ENCODE peak calls at places on chromosomes 4 and X, in nine cellular contexts. S is MM.1S, G is keratinocyte, P is fibroblast of lung, B is astrocyte, W is neural progenitor cell, Q is HepG2, Z is Karpas-422, J is IMR-90. C is an unnamed sample.
A peak's percentile ranks its signal among the peaks of the same experiment; 100 is the strongest.

GRCh38 chr4:147853706-147854105 is 121.8 kb downstream of the ARHGAP10 start:
- DNase-seq in S (no peak), G (no peak), P (peak; percentile 67), B (no peak), W (no peak), Q (no peak), Z (no peak), J (peak; percentile 79), C (peak; percentile 92)

GRCh38 chrX:41922694-41923171 is 621 bp downstream of the CASK start:
- DNase-seq in S (peak; percentile 17), G (no peak), P (peak; percentile 10), B (peak; percentile 2), W (peak; percentile 61), Q (no peak), Z (no peak), J (no peak), C (peak; percentile 48)

GRCh38 chr4:23728971-23729370 is 160.9 kb downstream of the PPARGC1A start:
- DNase-seq in S (no peak), G (no peak), P (no peak), B (peak; percentile 22), W (no peak), Q (no peak), Z (no peak), J (no peak), C (no peak)

GRCh38 chr4:89871211-89871610 is 23.4 kb upstream of the MMRN1 start:
- DNase-seq in S (no peak), G (no peak), P (no peak), B (no peak), W (peak; percentile 32), Q (no peak), Z (no peak), J (no peak), C (no peak)

GRCh38 chr4:184097815-184098214 is 119.9 kb downstream of the ENPP6 start:
- DNase-seq in S (no peak), G (no peak), P (no peak), B (no peak), W (no peak), Q (no peak), Z (no peak), J (no peak), C (no peak)

GRCh38 chr4:76090241-76090691 is 15.8 kb downstream of the ART3 start:
- DNase-seq in S (no peak), G (peak; percentile 67), P (peak; percentile 90), B (peak; percentile 96), W (no peak), Q (peak; percentile 13), Z (no peak), J (peak; percentile 94), C (peak; percentile 88)

GRCh38 chrX:84186603-84187358 is 1.2 kb downstream of the RPS6KA6 start:
- DNase-seq in S (peak; percentile 48), G (no peak), P (peak; percentile 24), B (no peak), W (no peak), Q (no peak), Z (peak; percentile 76), J (peak; percentile 5), C (peak; percentile 21)

GRCh38 chr4:186144180-186144579 is 39.7 kb downstream of the FAM149A start:
- DNase-seq in S (peak; percentile 61), G (no peak), P (peak; percentile 48), B (peak; percentile 52), W (peak; percentile 55), Q (no peak), Z (no peak), J (peak; percentile 21), C (peak; percentile 69)

GRCh38 chr4:143025111-143025704 is 159.5 kb upstream of the USP38 start:
- DNase-seq in S (peak; percentile 49), G (no peak), P (peak; percentile 81), B (peak; percentile 53), W (peak; percentile 54), Q (peak; percentile 9), Z (peak; percentile 64), J (peak; percentile 33), C (peak; percentile 69)

GRCh38 chrX:119573222-119573621 is 1.1 kb upstream of the UBE2A start:
- DNase-seq in S (no peak), G (no peak), P (no peak), B (no peak), W (no peak), Q (no peak), Z (no peak), J (no peak), C (no peak)

GRCh38 chrX:1417921-1418875 is 26.3 kb upstream of the SLC25A6 start:
- DNase-seq in S (no peak), G (no peak), P (no peak), B (no peak), W (no peak), Q (no peak), Z (no peak), J (no peak), C (no peak)

GRCh38 chr4:57064811-57065711 is 45.1 kb downstream of the IGFBP7 start:
- DNase-seq in S (no peak), G (no peak), P (peak; percentile 83), B (peak; percentile 99), W (no peak), Q (no peak), Z (no peak), J (peak; percentile 98), C (peak; percentile 92)

GRCh38 chr4:116361782-116362181 is 723.6 kb downstream of the TRAM1L1 start:
- DNase-seq in S (no peak), G (no peak), P (no peak), B (peak; percentile 1), W (no peak), Q (peak; percentile 5), Z (no peak), J (no peak), C (peak; percentile 2)
- H2AFZ ChIP-seq in S (no peak overlapping the region), G (peak overlapping the region; percentile 24), P (no peak overlapping the region), B (no peak overlapping the region), W (no peak overlapping the region), Q (no peak overlapping the region), Z (no peak overlapping the region), J (no peak overlapping the region), C (no peak overlapping the region)

GRCh38 chr4:150217804-150218203 is 139.6 kb downstream of the DCLK2 start:
- DNase-seq in S (no peak), G (no peak), P (no peak), B (no peak), W (no peak), Q (no peak), Z (no peak), J (no peak), C (no peak)

GRCh38 chr4:150218447-150218846 is 140.2 kb downstream of the DCLK2 start:
- DNase-seq in S (no peak), G (no peak), P (no peak), B (no peak), W (no peak), Q (no peak), Z (no peak), J (no peak), C (no peak)

GRCh38 chr4:150216725-150217124 is 138.5 kb downstream of the DCLK2 start:
- DNase-seq in S (no peak), G (no peak), P (no peak), B (no peak), W (no peak), Q (no peak), Z (no peak), J (no peak), C (no peak)

GRCh38 chr4:150215601-150216000 is 137.4 kb downstream of the DCLK2 start:
- DNase-seq in S (no peak), G (no peak), P (no peak), B (no peak), W (no peak), Q (no peak), Z (no peak), J (no peak), C (no peak)

DNA sequence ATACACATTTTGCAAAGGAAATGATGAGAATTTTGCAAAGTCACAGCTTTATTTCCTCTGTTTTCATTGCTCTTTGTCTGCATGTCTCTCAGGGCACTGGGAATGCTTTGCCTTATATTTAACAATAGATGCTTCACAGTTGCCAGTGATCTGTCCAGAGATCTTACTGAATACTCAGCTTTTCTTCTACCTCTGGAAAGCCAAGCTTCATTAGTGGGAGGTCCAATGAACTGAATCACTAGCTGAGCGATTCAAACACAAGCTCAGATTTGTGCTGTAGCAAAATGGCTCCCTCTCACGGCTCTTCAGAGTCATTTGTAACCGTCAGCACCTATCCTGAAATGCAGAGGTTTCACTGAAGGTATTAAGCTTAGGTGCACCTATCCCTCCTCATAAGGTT is 138.9 kb downstream of the DCLK2 start:
- DNase-seq in S (no peak), G (no peak), P (peak; percentile 72), B (peak; percentile 84), W (peak; percentile 68), Q (peak; percentile 16), Z (peak; percentile 69), J (peak; percentile 87), C (peak; percentile 89)
- H2AFZ ChIP-seq in S (no peak overlapping the region), G (peak overlapping the region; percentile 3), P (no peak overlapping the region), B (peak overlapping the region; percentile 43), W (peak overlapping the region; percentile 47), Q (no peak overlapping the region), Z (peak overlapping the region; percentile 81), J (no peak overlapping the region), C (peak overlapping the region; percentile 51)

GRCh38 chr4:139665690-139666529 is at the start of gene MGST2:
- DNase-seq in S (peak; percentile 64), G (no peak), P (peak; percentile 73), B (peak; percentile 80), W (peak; percentile 73), Q (peak; percentile 98), Z (peak; percentile 79), J (peak; percentile 79), C (peak; percentile 81)

GRCh38 chr4:139668036-139668435 is 2.4 kb downstream of the MGST2 start:
- DNase-seq in S (no peak), G (no peak), P (no peak), B (no peak), W (no peak), Q (no peak), Z (no peak), J (no peak), C (no peak)

GRCh38 chr4:139665079-139665689 is 435 bp upstream of the MGST2 start:
- DNase-seq in S (no peak), G (no peak), P (no peak), B (no peak), W (no peak), Q (no peak), Z (no peak), J (no peak), C (no peak)

GRCh38 chr4:139668658-139669201 is 3.1 kb downstream of the MGST2 start:
- DNase-seq in S (no peak), G (no peak), P (no peak), B (no peak), W (no peak), Q (no peak), Z (no peak), J (no peak), C (no peak)

GRCh38 chr4:139666735-139667266 is 1.2 kb downstream of the MGST2 start:
- DNase-seq in S (no peak), G (no peak), P (peak; percentile 70), B (peak; percentile 57), W (peak; percentile 19), Q (peak; percentile 47), Z (peak; percentile 85), J (peak; percentile 76), C (no peak)
- H2AFZ ChIP-seq in S (no peak overlapping the region), G (peak overlapping the region; percentile 93), P (peak overlapping the region; percentile 53), B (peak overlapping the region; percentile 21), W (no peak overlapping the region), Q (no peak overlapping the region), Z (peak overlapping the region; percentile 92), J (peak overlapping the region; percentile 60), C (peak overlapping the region; percentile 94)

DNA sequence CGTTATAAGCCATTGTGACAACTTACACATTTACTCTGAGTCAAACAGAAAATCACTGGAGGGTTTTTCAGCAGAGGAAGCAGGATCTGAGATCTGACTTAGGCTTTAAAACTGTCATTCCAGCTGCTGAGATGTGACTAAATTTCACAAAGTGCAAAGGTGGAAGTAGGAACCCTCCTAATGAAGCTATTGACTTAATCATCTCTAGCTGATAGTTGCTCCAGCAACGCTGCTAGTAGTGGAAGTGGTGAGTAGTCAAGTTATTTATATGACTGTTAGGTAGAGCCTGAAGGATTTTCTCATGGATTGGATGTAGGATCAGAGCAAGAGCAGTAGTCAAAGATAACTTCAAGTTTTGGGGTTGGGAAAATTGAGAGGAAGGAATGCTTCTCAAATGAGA is 218.6 kb downstream of the GRID2 start:
- DNase-seq in S (no peak), G (no peak), P (no peak), B (no peak), W (no peak), Q (no peak), Z (no peak), J (no peak), C (no peak)
- H2AFZ ChIP-seq in S (no peak overlapping the region), G (no peak overlapping the region), P (no peak overlapping the region), B (no peak overlapping the region), W (peak overlapping the region; percentile 51), Q (no peak overlapping the region), Z (no peak overlapping the region), J (no peak overlapping the region), C (no peak overlapping the region)